ENCODE peak calls at places on chromosomes 11 and 22, in four cellular contexts. X, V, E and Z are unnamed samples. For H3K36me3, the result is how much of the 10 kb centered on the place peaks cover.

GRCh38 chr11:18669629-18670162 is 28.9 kb upstream of the TMEM86A start:
- DNase-seq in V (no peak), E (no peak), X (no peak), Z (no peak)

GRCh38 chr22:26606611-26607010 is 11.2 kb downstream of the CRYBB1 start:
- DNase-seq in V (no peak), E (no peak), X (no peak), Z (no peak)

GRCh38 chr22:36999463-36999862 is 19.8 kb downstream of the TST start:
- DNase-seq in X (no peak), V (no peak), E (no peak), Z (no peak)

GRCh38 chr11:131924001-131924400 is 553.6 kb downstream of the NTM start:
- DNase-seq in X (no peak), E (no peak), V (no peak), Z (no peak)

GRCh38 chr11:94504689-94505293 is 7.5 kb upstream of the C11orf97 start:
- DNase-seq in E (no peak), X (peak), V (no peak), Z (no peak)

GRCh38 chr11:61532136-61533038 is 23.8 kb downstream of the LRRC10B start:
- DNase-seq in X (peak), E (no peak), V (no peak), Z (no peak)

GRCh38 chr11:55707029-55707428 is 45.0 kb downstream of the OR4C6 start:
- DNase-seq in X (peak), V (no peak), E (no peak), Z (no peak)

GRCh38 chr22:45629469-45630089 is 42.1 kb upstream of the ATXN10 start:
- DNase-seq in V (no peak), X (no peak), E (no peak), Z (no peak)

GRCh38 chr11:107825875-107826274 is 32.7 kb downstream of the SLC35F2 start:
- DNase-seq in E (no peak), X (no peak), V (no peak), Z (no peak)

GRCh38 chr11:111982019-111982464 is 43.2 kb upstream of the DLAT start:
- DNase-seq in X (peak), V (no peak), E (peak), Z (no peak)

GRCh38 chr11:101987370-101987769 is 59.9 kb upstream of the CFAP300 start:
- DNase-seq in X (no peak), E (no peak), V (no peak), Z (no peak)

GRCh38 chr11:95892892-95893570 is 30.9 kb downstream of the MTMR2 start:
- DNase-seq in E (no peak), V (no peak), X (no peak), Z (no peak)

GRCh38 chr11:78020248-78020647 is 2.8 kb downstream of the KCTD14 start:
- DNase-seq in V (no peak), E (no peak), X (no peak), Z (no peak)

GRCh38 chr22:20656516-20656901 is 117.4 kb upstream of the SERPIND1 start:
- DNase-seq in X (no peak), V (no peak), E (no peak), Z (no peak)

GRCh38 chr11:65553301-65554001 is 4.7 kb downstream of the LTBP3 start:
- DNase-seq in V (no peak), X (peak), E (no peak), Z (peak)

GRCh38 chr11:34840736-34841386 is 75.3 kb downstream of the APIP start:
- DNase-seq in E (no peak), V (no peak), X (peak), Z (peak)

GRCh38 chr11:2447253-2447950 is 2.6 kb downstream of the KCNQ1 start:
- DNase-seq in E (no peak), V (no peak), X (no peak), Z (no peak)

GRCh38 chr22:29503811-29504372 is 23.9 kb downstream of the NEFH start:
- DNase-seq in V (peak), E (peak), X (no peak), Z (no peak)

GRCh38 chr22:27474112-27474571 is 327.4 kb downstream of the MN1 start:
- DNase-seq in V (no peak), E (no peak), X (no peak), Z (no peak)

GRCh38 chr11:35242843-35243242 is 103.9 kb downstream of the CD44 start:
- DNase-seq in X (no peak), E (no peak), V (no peak), Z (no peak)

GRCh38 chr11:17722000-17722643 is 2.8 kb downstream of the MYOD1 start:
- DNase-seq in V (no peak), E (no peak), X (no peak), Z (no peak)

GRCh38 chr11:127255239-127255638 is 254.7 kb upstream of the KIRREL3 start:
- DNase-seq in V (no peak), X (no peak), E (no peak), Z (no peak)

GRCh38 chr11:14934641-14935351 is 37.4 kb downstream of the CALCA start:
- DNase-seq in X (no peak), E (no peak), V (no peak), Z (no peak)

GRCh38 chr11:78325274-78325781 is 92.3 kb downstream of the GAB2 start:
- DNase-seq in V (no peak), E (no peak), X (no peak), Z (no peak)

GRCh38 chr11:130047141-130047540 is 22.6 kb upstream of the APLP2 start:
- DNase-seq in V (no peak), X (no peak), E (no peak), Z (no peak)

GRCh38 chr11:5275369-5276110 is 5.8 kb upstream of the HBE1 start:
- DNase-seq in V (no peak), E (no peak), X (no peak), Z (no peak)

GRCh38 chr11:44199298-44199697 is 103.8 kb downstream of the EXT2 start:
- DNase-seq in V (no peak), X (no peak), E (no peak), Z (no peak)

GRCh38 chr11:9075441-9076000 is 15.9 kb downstream of the SCUBE2 start:
- DNase-seq in X (no peak), E (no peak), V (no peak), Z (no peak)

DNA sequence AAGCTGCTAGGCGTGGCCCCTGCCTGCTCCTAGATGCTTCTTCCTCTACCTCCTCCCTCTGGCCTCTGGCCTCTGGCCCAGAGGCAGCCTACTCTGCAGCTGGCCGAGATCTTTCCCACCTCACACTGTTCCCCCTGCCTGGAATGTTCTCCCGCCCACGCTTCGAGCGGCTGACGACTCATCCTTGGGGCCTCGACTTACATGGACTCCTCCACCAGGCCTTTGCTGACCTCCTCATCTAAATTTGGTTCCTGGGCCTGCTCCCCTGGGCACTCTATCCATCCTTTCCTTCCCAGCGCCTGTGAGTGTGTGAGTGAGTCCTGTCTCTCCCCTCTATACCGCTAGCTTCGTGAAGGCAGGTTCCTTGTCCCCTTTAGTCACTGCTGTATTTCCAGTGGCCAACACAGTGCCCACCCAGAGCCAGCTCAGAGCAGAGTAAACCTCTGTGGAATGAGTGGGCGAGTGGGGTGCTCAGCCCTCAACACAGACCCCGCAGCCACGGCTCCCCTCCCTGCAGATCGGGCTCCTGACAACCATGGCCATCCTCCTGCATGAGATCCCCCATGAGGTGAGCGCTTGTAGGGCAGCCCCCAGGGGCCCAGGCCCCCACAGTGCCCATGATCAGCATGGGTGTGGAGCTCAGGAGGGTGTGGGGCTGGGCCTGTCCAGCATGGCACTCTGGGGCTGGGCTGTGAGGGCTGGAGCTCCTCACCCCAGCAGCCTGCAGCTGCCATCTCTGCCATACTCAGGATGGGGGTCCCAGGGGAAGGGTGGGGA is 5.7 kb downstream of the SLC39A13 start:
- DNase-seq in X (no peak), E (no peak), V (no peak), Z (no peak)
- H3K36me3 ChIP-seq in X (under half), E (under half), V (half or more), Z (under half)

DNA sequence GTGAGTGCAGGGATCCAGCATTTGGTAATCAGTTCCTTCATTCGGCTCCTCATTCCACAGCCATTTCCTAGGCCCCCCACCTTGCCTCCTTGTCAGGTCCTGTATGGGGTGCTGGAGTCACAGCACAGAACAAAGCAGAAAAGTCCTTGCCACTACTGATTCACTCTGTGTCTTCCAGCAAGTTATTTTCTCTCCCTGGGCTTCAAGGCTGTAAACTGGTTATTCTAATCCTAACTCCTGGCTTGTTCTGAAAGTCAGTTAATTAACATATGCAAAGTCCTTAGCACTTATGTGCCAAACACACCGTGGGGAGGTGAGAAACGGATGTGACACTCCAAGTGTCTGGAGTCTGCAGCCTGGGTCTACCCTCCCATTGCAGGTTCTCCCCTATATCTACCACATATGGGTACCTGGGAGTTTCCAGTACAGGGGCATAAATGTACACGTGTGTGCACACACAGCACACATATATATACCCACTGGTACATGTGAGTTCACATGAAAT is 30.6 kb upstream of the PDE2A start:
- DNase-seq in X (no peak), V (no peak), E (no peak), Z (no peak)
- H3K36me3 ChIP-seq in X (half or more), V (half or more), E (under half), Z (half or more)

GRCh38 chr22:19139974-19140373 is 4.5 kb downstream of the ESS2 start:
- DNase-seq in X (no peak), V (no peak), E (no peak), Z (no peak)
- H3K36me3 ChIP-seq in X (half or more), V (half or more), E (under half), Z (under half)

GRCh38 chr11:10762913-10763421 is 11.9 kb downstream of the CTR9 start:
- DNase-seq in X (no peak), V (no peak), E (no peak), Z (no peak)
- H3K36me3 ChIP-seq in X (under half), V (half or more), E (under half), Z (under half)

DNA sequence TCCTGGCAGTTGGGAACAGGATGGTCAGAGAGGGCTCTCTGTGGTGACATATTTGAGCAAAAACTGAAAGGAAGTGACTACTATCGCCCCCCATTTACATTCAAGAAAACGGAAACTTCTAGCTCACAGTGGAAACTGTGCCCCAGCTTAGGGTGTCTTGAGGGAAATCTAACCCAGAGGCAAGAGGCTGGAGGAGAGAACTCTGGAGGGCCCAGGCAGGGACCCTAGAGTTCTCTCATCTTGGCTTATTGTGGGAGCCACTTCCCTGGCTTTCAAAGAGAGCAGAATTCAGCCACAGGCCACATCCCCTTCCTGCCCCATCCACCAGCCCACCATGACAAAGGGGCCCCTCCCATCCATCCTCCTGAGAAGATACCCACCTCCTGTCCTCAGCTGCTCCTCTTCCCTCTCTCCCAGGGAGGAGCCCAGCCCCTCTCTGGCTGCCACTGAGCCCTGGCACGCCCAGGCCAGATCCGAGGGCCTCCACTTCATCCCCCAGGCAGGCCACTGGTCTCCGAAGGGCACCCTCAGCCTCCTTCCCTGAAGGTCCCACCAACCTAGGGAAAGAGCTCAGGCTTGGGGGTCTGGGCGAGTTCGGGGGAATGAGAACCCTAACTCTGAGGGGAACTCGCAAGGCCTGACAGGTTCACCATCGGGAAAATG is 1.6 kb upstream of the TMPRSS13 start:
- DNase-seq in E (no peak), X (peak), V (no peak), Z (no peak)
- H3K36me3 ChIP-seq in E (under half), X (under half), V (under half), Z (under half)